ENCODE peak calls at places on chromosome 5, in eight cellular contexts. One of them, this sample, is unnamed.

GRCh38 chr5:130104895-130105684 is 200.8 kb downstream of the CHSY3 start:
- DNase-seq in left lung: no peak
- DNase-seq in MG63: no peak
- DNase-seq in PC-9: no peak
- DNase-seq in HL-60: no peak
- DNase-seq in skeletal muscle cell: no peak
- DNase-seq in BJ: no peak
- DNase-seq in astrocyte of the spinal cord: no peak
- DNase-seq in this sample: no peak

GRCh38 chr5:132473608-132474007 is 17.0 kb downstream of the IRF1 start:
- DNase-seq in left lung: no peak
- DNase-seq in MG63: no peak
- DNase-seq in PC-9: no peak
- DNase-seq in HL-60: no peak
- DNase-seq in skeletal muscle cell: no peak
- DNase-seq in BJ: no peak
- DNase-seq in astrocyte of the spinal cord: no peak
- DNase-seq in this sample: no peak

GRCh38 chr5:113487411-113487778 is 858 bp downstream of the MCC start:
- DNase-seq in left lung: no peak
- DNase-seq in MG63: no peak
- DNase-seq in PC-9: no peak
- DNase-seq in HL-60: no peak
- DNase-seq in skeletal muscle cell: no peak
- DNase-seq in BJ: no peak
- DNase-seq in astrocyte of the spinal cord: peak; percentile 35
- DNase-seq in this sample: no peak

GRCh38 chr5:34501840-34502239 is 154.3 kb upstream of the RAI14 start:
- DNase-seq in left lung: no peak
- DNase-seq in MG63: no peak
- DNase-seq in PC-9: no peak
- DNase-seq in HL-60: no peak
- DNase-seq in skeletal muscle cell: no peak
- DNase-seq in BJ: no peak
- DNase-seq in astrocyte of the spinal cord: no peak
- DNase-seq in this sample: no peak

GRCh38 chr5:81189875-81190467 is 43.2 kb upstream of the CKMT2 start:
- DNase-seq in left lung: no peak
- DNase-seq in MG63: no peak
- DNase-seq in PC-9: no peak
- DNase-seq in HL-60: no peak
- DNase-seq in skeletal muscle cell: no peak
- DNase-seq in BJ: no peak
- DNase-seq in astrocyte of the spinal cord: no peak
- DNase-seq in this sample: no peak

GRCh38 chr5:150413176-150413901 is 629 bp upstream of the CD74 start:
- DNase-seq in left lung: no peak
- DNase-seq in MG63: no peak
- DNase-seq in PC-9: no peak
- DNase-seq in HL-60: no peak
- DNase-seq in skeletal muscle cell: no peak
- DNase-seq in BJ: no peak
- DNase-seq in astrocyte of the spinal cord: no peak
- DNase-seq in this sample: no peak

GRCh38 chr5:527646-528591 is 3.7 kb upstream of the SLC9A3 start:
- DNase-seq in left lung: peak; percentile 70
- DNase-seq in MG63: no peak
- DNase-seq in PC-9: no peak
- DNase-seq in HL-60: no peak
- DNase-seq in skeletal muscle cell: no peak
- DNase-seq in BJ: no peak
- DNase-seq in astrocyte of the spinal cord: no peak
- DNase-seq in this sample: no peak

GRCh38 chr5:107254902-107255234 is 415.9 kb downstream of the EFNA5 start:
- DNase-seq in left lung: peak; percentile 39
- DNase-seq in MG63: no peak
- DNase-seq in PC-9: no peak
- DNase-seq in HL-60: no peak
- DNase-seq in skeletal muscle cell: no peak
- DNase-seq in BJ: no peak
- DNase-seq in astrocyte of the spinal cord: no peak
- DNase-seq in this sample: no peak

GRCh38 chr5:146828385-146828784 is 50.2 kb downstream of the PPP2R2B start:
- DNase-seq in left lung: no peak
- DNase-seq in MG63: no peak
- DNase-seq in PC-9: no peak
- DNase-seq in HL-60: no peak
- DNase-seq in skeletal muscle cell: no peak
- DNase-seq in BJ: peak; percentile 39
- DNase-seq in astrocyte of the spinal cord: peak; percentile 25
- DNase-seq in this sample: no peak

GRCh38 chr5:148209151-148209550 is 6.3 kb downstream of the SPINK6 start:
- DNase-seq in left lung: no peak
- DNase-seq in MG63: no peak
- DNase-seq in PC-9: no peak
- DNase-seq in HL-60: no peak
- DNase-seq in skeletal muscle cell: no peak
- DNase-seq in BJ: no peak
- DNase-seq in astrocyte of the spinal cord: no peak
- DNase-seq in this sample: no peak

GRCh38 chr5:64147849-64148441 is 17.7 kb upstream of the RNF180 start:
- DNase-seq in left lung: peak; percentile 31
- DNase-seq in MG63: peak; percentile 26
- DNase-seq in PC-9: no peak
- DNase-seq in HL-60: no peak
- DNase-seq in skeletal muscle cell: peak; percentile 5
- DNase-seq in BJ: no peak
- DNase-seq in astrocyte of the spinal cord: peak; percentile 57
- DNase-seq in this sample: no peak

GRCh38 chr5:168269950-168270349 is 21.5 kb upstream of the WWC1 start:
- DNase-seq in left lung: no peak
- DNase-seq in MG63: no peak
- DNase-seq in PC-9: peak; percentile 46
- DNase-seq in HL-60: no peak
- DNase-seq in skeletal muscle cell: no peak
- DNase-seq in BJ: no peak
- DNase-seq in astrocyte of the spinal cord: no peak
- DNase-seq in this sample: no peak

GRCh38 chr5:37774912-37775483 is 64.8 kb downstream of the GDNF start:
- DNase-seq in left lung: no peak
- DNase-seq in MG63: no peak
- DNase-seq in PC-9: no peak
- DNase-seq in HL-60: peak; percentile 33
- DNase-seq in skeletal muscle cell: no peak
- DNase-seq in BJ: no peak
- DNase-seq in astrocyte of the spinal cord: no peak
- DNase-seq in this sample: no peak

GRCh38 chr5:59190746-59191145 is 607.9 kb downstream of the RAB3C start:
- DNase-seq in left lung: no peak
- DNase-seq in MG63: no peak
- DNase-seq in PC-9: no peak
- DNase-seq in HL-60: no peak
- DNase-seq in skeletal muscle cell: no peak
- DNase-seq in BJ: no peak
- DNase-seq in astrocyte of the spinal cord: no peak
- DNase-seq in this sample: no peak

GRCh38 chr5:152262667-152263066 is 142.4 kb downstream of the NMUR2 start:
- DNase-seq in left lung: no peak
- DNase-seq in MG63: no peak
- DNase-seq in PC-9: no peak
- DNase-seq in HL-60: no peak
- DNase-seq in skeletal muscle cell: no peak
- DNase-seq in BJ: no peak
- DNase-seq in astrocyte of the spinal cord: no peak
- DNase-seq in this sample: no peak

GRCh38 chr5:42772265-42772993 is 15.8 kb downstream of the CCDC152 start:
- DNase-seq in left lung: no peak
- DNase-seq in MG63: no peak
- DNase-seq in PC-9: peak; percentile 72
- DNase-seq in HL-60: no peak
- DNase-seq in skeletal muscle cell: no peak
- DNase-seq in BJ: no peak
- DNase-seq in astrocyte of the spinal cord: no peak
- DNase-seq in this sample: no peak

GRCh38 chr5:143403607-143404415 is at the start of gene NR3C1:
- DNase-seq in left lung: peak; percentile 97
- DNase-seq in MG63: peak; percentile 94
- DNase-seq in PC-9: peak; percentile 60
- DNase-seq in HL-60: peak; percentile 83
- DNase-seq in skeletal muscle cell: peak; percentile 49
- DNase-seq in BJ: no peak
- DNase-seq in astrocyte of the spinal cord: peak; percentile 86
- DNase-seq in this sample: peak; percentile 44

GRCh38 chr5:156475831-156476551 is 149.0 kb downstream of the SGCD start:
- DNase-seq in left lung: no peak
- DNase-seq in MG63: peak; percentile 84
- DNase-seq in PC-9: no peak
- DNase-seq in HL-60: no peak
- DNase-seq in skeletal muscle cell: peak; percentile 94
- DNase-seq in BJ: peak; percentile 80
- DNase-seq in astrocyte of the spinal cord: peak; percentile 90
- DNase-seq in this sample: peak; percentile 76

DNA sequence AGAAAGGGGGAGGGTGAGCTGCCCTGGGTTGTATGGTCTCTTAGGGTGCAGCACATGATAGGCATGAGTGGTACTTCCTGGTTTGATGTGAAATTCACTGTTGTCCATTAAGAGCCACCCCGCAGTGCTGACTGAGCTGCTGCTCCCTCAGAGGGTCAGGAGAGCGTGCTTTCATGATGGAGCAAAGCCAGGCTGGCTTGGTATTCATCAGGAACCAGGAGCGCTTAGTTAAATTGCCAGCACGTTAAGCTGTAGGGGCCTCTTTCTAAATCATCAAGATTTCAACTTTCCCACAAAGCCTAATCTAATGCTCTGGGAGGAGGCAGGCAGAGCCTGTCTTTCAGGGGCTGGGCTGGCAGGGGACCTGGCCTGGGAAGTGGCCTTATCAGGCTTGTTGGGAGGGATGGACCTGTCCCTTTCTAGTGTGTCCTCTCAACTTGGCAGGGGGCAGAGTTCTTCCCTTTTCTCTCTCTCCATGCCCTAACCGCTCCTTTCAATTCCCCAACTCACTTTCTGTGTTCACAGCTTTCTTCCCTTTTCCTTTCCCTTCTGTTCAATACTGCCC is 7.9 kb downstream of the CYSTM1 start:
- DNase-seq in left lung: no peak
- DNase-seq in MG63: peak; percentile 79
- DNase-seq in PC-9: no peak
- DNase-seq in HL-60: no peak
- DNase-seq in skeletal muscle cell: peak; percentile 15
- DNase-seq in BJ: no peak
- DNase-seq in astrocyte of the spinal cord: peak; percentile 76
- DNase-seq in this sample: no peak
- H3K4me3 ChIP-seq in left lung: no peak overlapping the region
- H3K4me3 ChIP-seq in MG63: no peak overlapping the region
- H3K4me3 ChIP-seq in PC-9: no peak overlapping the region
- H3K4me3 ChIP-seq in HL-60: no peak overlapping the region
- H3K4me3 ChIP-seq in skeletal muscle cell: no peak overlapping the region
- H3K4me3 ChIP-seq in BJ: no peak overlapping the region
- H3K4me3 ChIP-seq in astrocyte of the spinal cord: no peak overlapping the region
- H3K4me3 ChIP-seq in this sample: no peak overlapping the region

DNA sequence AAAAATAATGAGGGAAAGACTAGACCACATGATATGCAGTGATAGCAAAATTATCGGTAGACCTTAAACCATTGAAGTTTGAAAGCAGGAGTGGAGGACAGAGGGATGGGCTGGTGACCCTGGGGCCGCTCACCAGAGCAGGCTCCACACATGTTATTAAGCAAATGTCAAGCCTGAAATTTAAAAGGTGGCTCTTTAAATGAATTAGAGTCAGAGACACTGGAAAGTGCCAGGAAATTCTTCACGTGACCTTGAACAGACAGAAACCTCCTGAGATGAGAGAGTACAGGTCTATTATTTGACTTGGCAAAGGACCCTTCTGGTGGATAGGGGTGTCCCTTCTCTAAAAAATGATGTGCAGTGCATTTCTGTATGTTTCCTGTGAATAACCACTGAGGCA is 111.0 kb upstream of the CPEB4 start:
- DNase-seq in left lung: no peak
- DNase-seq in MG63: no peak
- DNase-seq in PC-9: no peak
- DNase-seq in HL-60: no peak
- DNase-seq in skeletal muscle cell: no peak
- DNase-seq in BJ: no peak
- DNase-seq in astrocyte of the spinal cord: no peak
- DNase-seq in this sample: no peak
- H3K4me3 ChIP-seq in left lung: no peak overlapping the region
- H3K4me3 ChIP-seq in MG63: no peak overlapping the region
- H3K4me3 ChIP-seq in PC-9: no peak overlapping the region
- H3K4me3 ChIP-seq in HL-60: no peak overlapping the region
- H3K4me3 ChIP-seq in skeletal muscle cell: no peak overlapping the region
- H3K4me3 ChIP-seq in BJ: no peak overlapping the region
- H3K4me3 ChIP-seq in astrocyte of the spinal cord: no peak overlapping the region
- H3K4me3 ChIP-seq in this sample: no peak overlapping the region

GRCh38 chr5:91668261-91668660 is 285.1 kb upstream of the ARRDC3 start:
- DNase-seq in left lung: no peak
- DNase-seq in MG63: no peak
- DNase-seq in PC-9: no peak
- DNase-seq in HL-60: no peak
- DNase-seq in skeletal muscle cell: no peak
- DNase-seq in BJ: no peak
- DNase-seq in astrocyte of the spinal cord: no peak
- DNase-seq in this sample: no peak

GRCh38 chr5:91670565-91670964 is 287.4 kb upstream of the ARRDC3 start:
- DNase-seq in left lung: no peak
- DNase-seq in MG63: no peak
- DNase-seq in PC-9: no peak
- DNase-seq in HL-60: no peak
- DNase-seq in skeletal muscle cell: no peak
- DNase-seq in BJ: no peak
- DNase-seq in astrocyte of the spinal cord: no peak
- DNase-seq in this sample: no peak
- H3K4me3 ChIP-seq in left lung: no peak overlapping the region
- H3K4me3 ChIP-seq in MG63: no peak overlapping the region
- H3K4me3 ChIP-seq in PC-9: no peak overlapping the region
- H3K4me3 ChIP-seq in HL-60: no peak overlapping the region
- H3K4me3 ChIP-seq in skeletal muscle cell: no peak overlapping the region
- H3K4me3 ChIP-seq in BJ: no peak overlapping the region
- H3K4me3 ChIP-seq in astrocyte of the spinal cord: no peak overlapping the region
- H3K4me3 ChIP-seq in this sample: no peak overlapping the region

DNA sequence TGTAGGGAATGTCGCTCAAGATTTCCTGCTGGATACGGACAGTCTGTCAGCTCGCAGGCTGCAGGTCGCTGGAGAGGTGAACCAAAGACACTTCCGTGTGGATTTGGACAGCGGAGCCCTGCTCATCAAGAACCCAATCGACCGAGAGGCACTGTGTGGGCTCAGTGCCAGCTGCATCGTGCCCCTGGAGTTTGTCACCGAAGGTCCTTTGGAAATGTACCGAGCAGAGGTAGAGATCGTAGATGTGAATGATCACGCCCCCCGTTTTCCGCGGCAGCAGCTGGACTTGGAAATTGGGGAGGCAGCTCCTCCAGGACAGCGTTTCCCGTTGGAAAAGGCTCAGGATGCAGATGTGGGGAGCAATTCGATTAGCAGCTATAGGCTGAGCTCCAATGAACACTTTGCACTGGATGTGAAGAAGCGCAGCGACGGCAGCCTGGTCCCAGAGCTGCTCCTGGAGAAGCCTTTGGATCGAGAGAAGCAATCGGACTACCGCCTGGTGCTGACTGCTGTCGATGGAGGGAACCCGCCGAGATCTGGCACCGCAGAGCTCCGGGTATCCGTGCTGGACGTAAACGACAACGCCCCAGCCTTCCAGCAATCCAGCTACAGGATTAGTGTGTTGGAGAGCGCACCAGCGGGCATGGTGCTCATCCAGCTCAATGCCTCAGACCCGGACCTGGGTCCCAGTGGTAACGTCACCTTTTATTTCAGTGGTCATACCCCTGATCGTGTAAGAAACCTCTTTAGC is 650 bp downstream of the PCDHGC4 start:
- DNase-seq in left lung: no peak
- DNase-seq in MG63: no peak
- DNase-seq in PC-9: no peak
- DNase-seq in HL-60: no peak
- DNase-seq in skeletal muscle cell: no peak
- DNase-seq in BJ: no peak
- DNase-seq in astrocyte of the spinal cord: no peak
- DNase-seq in this sample: no peak
- H3K4me3 ChIP-seq in left lung: peak overlapping the region; percentile 13
- H3K4me3 ChIP-seq in MG63: no peak overlapping the region
- H3K4me3 ChIP-seq in PC-9: no peak overlapping the region
- H3K4me3 ChIP-seq in HL-60: no peak overlapping the region
- H3K4me3 ChIP-seq in skeletal muscle cell: peak overlapping the region; percentile 26
- H3K4me3 ChIP-seq in BJ: no peak overlapping the region
- H3K4me3 ChIP-seq in astrocyte of the spinal cord: peak overlapping the region; percentile 27
- H3K4me3 ChIP-seq in this sample: no peak overlapping the region

This sample was measured in AG04450.